ENCODE peak calls at places on chromosomes 1 and 21, in five cellular contexts. N is hypothalamus; C is activated T-helper 1 cell treated with anti-CD3 and anti-CD28 coated beads, Interleukin-12 subunit alpha, Interleukin-12 subunit beta, Interleukin-2, Interleukin-4 antibody, amounts not matched to agents 30 ng/mL and 10 ng/mL and 1 ng/mL, durations not matched to agents 14 hours and 24 hours and 36 hours; R is NCI-H1930; S is aorta. A is an unnamed sample.
A peak's percentile ranks its signal among the peaks of the same experiment; 100 is the strongest.

GRCh38 chr1:84377480-84378095 is 20.7 kb upstream of the DNASE2B start:
- DNase-seq in R (no peak), C (no peak), S (no peak), N (no peak), A (no peak)

GRCh38 chr1:57411262-57411661 is 12.6 kb downstream of the DAB1 start:
- DNase-seq in R (no peak), N (no peak), C (no peak), S (no peak), A (no peak)

GRCh38 chr1:26029864-26030481 is 8.4 kb downstream of the EXTL1 start:
- DNase-seq in R (no peak), S (no peak), C (no peak), N (no peak), A (no peak)

GRCh38 chr1:36782085-36782484 is 252.2 kb downstream of the GRIK3 start:
- DNase-seq in C (no peak), R (no peak), S (no peak), N (no peak), A (no peak)

GRCh38 chr1:162357681-162358266 is 18.9 kb downstream of the SPATA46 start:
- DNase-seq in C (no peak), N (no peak), R (peak; percentile 51), S (no peak), A (no peak)

GRCh38 chr21:45869121-45870007 is 112.2 kb upstream of the COL6A1 start:
- DNase-seq in S (peak; percentile 65), N (no peak), R (no peak), C (no peak), A (peak; percentile 41)

GRCh38 chr1:16173447-16174260 is 17.8 kb upstream of the EPHA2 start:
- DNase-seq in C (no peak), S (no peak), R (no peak), N (no peak), A (no peak)

GRCh38 chr1:223007250-223007649 is 135.8 kb downstream of the TLR5 start:
- DNase-seq in R (no peak), S (no peak), C (no peak), N (no peak), A (peak; percentile 77)

GRCh38 chr1:18581420-18581880 is 49.2 kb upstream of the PAX7 start:
- DNase-seq in R (no peak), C (peak; percentile 9), N (no peak), S (peak; percentile 75), A (no peak)

GRCh38 chr1:196608401-196609113 is at the start of gene KCNT2:
- DNase-seq in R (peak; percentile 68), C (no peak), N (peak; percentile 28), S (peak; percentile 86), A (peak; percentile 89)

GRCh38 chr1:227192163-227192562 is 126.1 kb downstream of the CDC42BPA start:
- DNase-seq in R (no peak), S (peak; percentile 81), N (no peak), C (peak; percentile 2), A (no peak)

GRCh38 chr1:186482661-186483255 is 21.8 kb upstream of the PDC start:
- DNase-seq in C (peak; percentile 11), R (peak; percentile 35), N (no peak), S (peak; percentile 73), A (no peak)